ENCODE peak calls at places on chromosomes 1 and 21, in seven cellular contexts. R is stomach; C is prostate gland; P is sigmoid colon; H is astrocyte of the cerebellum; O is psoas muscle; K is naive thymus-derived CD4-positive, alpha-beta T cell. E is an unnamed sample.

GRCh38 chr1:28235746-28236655 is at the start of gene ATP5IF1:
- DNase-seq in K (peak), H (peak), C (peak), R (peak), O (peak), P (peak), E (peak)

GRCh38 chr1:212062832-212063438 is 27.4 kb downstream of the DTL start:
- DNase-seq in O (no peak), C (no peak), R (no peak), P (no peak), K (peak), H (peak), E (peak)

GRCh38 chr1:230936475-230936874 is 42.2 kb downstream of the TTC13 start:
- DNase-seq in O (no peak), H (no peak), C (no peak), P (no peak), K (no peak), R (no peak), E (no peak)

GRCh38 chr1:220786337-220787068 is at the start of gene MTARC1:
- DNase-seq in P (peak), O (peak), C (peak), R (peak), H (no peak), K (no peak), E (no peak)

GRCh38 chr1:8822383-8823294 is 5.2 kb upstream of the RERE start:
- DNase-seq in C (no peak), O (no peak), R (peak), H (no peak), K (no peak), P (no peak), E (peak)

GRCh38 chr1:223411309-223411708 is 18.1 kb downstream of the CCDC185 start:
- DNase-seq in C (no peak), K (no peak), O (no peak), P (no peak), H (peak), R (no peak), E (no peak)

GRCh38 chr1:89721351-89721750 is 88.4 kb downstream of the LRRC8C start:
- DNase-seq in C (no peak), O (no peak), R (no peak), P (no peak), H (no peak), K (no peak), E (no peak)

GRCh38 chr1:19086176-19086875 is 123.7 kb downstream of the UBR4 start:
- DNase-seq in P (no peak), R (peak), C (peak), H (no peak), O (peak), K (no peak), E (no peak)

GRCh38 chr21:44298301-44298700 is 1.6 kb upstream of the PFKL start:
- DNase-seq in R (no peak), H (no peak), C (no peak), O (no peak), P (no peak), K (no peak), E (no peak)

GRCh38 chr1:187237542-187237941 is 408.8 kb downstream of the PLA2G4A start:
- DNase-seq in K (no peak), O (no peak), P (no peak), H (no peak), R (no peak), C (no peak), E (no peak)

GRCh38 chr1:60989745-60990718 is 92.3 kb upstream of the NFIA start:
- DNase-seq in H (peak), K (no peak), O (peak), R (no peak), C (no peak), P (peak), E (peak)

GRCh38 chr1:215888159-215888558 is 321.1 kb downstream of the KCTD3 start:
- DNase-seq in R (no peak), C (no peak), K (no peak), O (no peak), H (no peak), P (no peak), E (no peak)

GRCh38 chr1:1573843-1574720 is 581 bp downstream of the SSU72 start:
- DNase-seq in P (peak), H (peak), C (peak), R (no peak), K (no peak), O (peak), E (no peak)

GRCh38 chr1:16922885-16923431 is 1.2 kb downstream of the CROCC start:
- DNase-seq in P (no peak), R (no peak), H (no peak), O (peak), C (no peak), K (no peak), E (no peak)

GRCh38 chr1:7424352-7424890 is 346.7 kb upstream of the VAMP3 start:
- DNase-seq in H (no peak), O (no peak), R (no peak), P (peak), C (no peak), K (no peak), E (peak)

GRCh38 chr1:2564815-2565415 is 8.7 kb downstream of the TNFRSF14 start:
- DNase-seq in R (no peak), K (no peak), O (no peak), P (no peak), C (no peak), H (no peak), E (no peak)

DNA sequence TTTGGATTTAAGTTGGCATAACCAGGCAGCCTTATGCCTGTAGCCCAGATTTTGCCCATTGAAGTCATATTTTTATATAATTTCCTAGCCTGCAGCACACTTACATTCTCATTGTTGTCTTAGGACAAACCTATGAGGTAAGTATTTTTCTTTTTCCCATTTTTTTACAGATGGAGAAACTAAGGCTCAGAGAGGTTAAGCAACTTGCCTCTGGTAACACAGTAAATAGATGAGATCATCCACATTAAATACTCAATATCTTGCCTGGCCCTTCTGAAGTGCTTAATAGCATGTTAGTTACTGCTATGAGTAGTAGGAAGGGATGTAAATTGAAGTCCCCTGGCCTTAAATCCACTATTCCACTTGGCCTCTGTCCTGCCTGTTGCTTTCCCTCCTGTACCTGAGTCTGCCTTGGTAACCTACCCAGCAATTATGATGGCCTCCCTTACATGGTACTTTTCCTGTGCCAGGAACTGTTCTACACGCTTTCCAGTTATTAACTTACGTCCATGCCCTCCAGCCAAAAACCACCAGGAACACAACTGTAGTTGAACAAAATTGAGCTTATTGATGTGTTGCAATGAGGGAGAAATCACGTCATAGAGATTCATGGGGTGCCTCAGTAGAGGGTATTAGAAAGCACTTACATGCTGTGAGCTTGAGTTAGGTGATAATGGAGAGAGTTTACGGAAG is 111.6 kb upstream of the FGGY start:
- DNase-seq in H (no peak), O (no peak), P (no peak), C (no peak), R (no peak), K (no peak), E (no peak)
- H3K4me3 ChIP-seq in H (no peak), O (no peak), P (no peak), C (no peak), R (no peak), K (no peak), E (no peak)

GRCh38 chr1:171841931-171842723 is 829 bp downstream of the DNM3 start:
- DNase-seq in O (peak), C (no peak), H (no peak), P (peak), R (no peak), K (peak), E (no peak)
- H3K4me3 ChIP-seq in O (peak), C (peak), H (peak), P (peak), R (peak), K (peak), E (peak)

GRCh38 chr1:234316486-234316885 is 56.8 kb upstream of the COA6 start:
- DNase-seq in K (no peak), O (no peak), C (no peak), R (no peak), P (no peak), H (no peak), E (no peak)
- H3K4me3 ChIP-seq in K (no peak), O (no peak), C (no peak), R (no peak), P (no peak), H (no peak), E (no peak)

GRCh38 chr1:198530964-198531363 is 9.5 kb downstream of the ATP6V1G3 start:
- DNase-seq in H (no peak), O (no peak), P (no peak), R (no peak), C (no peak), K (no peak), E (no peak)
- H3K4me3 ChIP-seq in H (no peak), O (no peak), P (no peak), R (no peak), C (no peak), K (no peak), E (no peak)

GRCh38 chr1:147169840-147170674 is 2.2 kb downstream of the PRKAB2 start:
- DNase-seq in K (no peak), C (no peak), R (no peak), P (no peak), H (no peak), O (no peak), E (no peak)
- H3K4me3 ChIP-seq in K (no peak), C (no peak), R (peak), P (peak), H (peak), O (peak), E (peak)

GRCh38 chr1:85577421-85578320 is 2.9 kb upstream of the CCN1 start:
- DNase-seq in P (peak), O (peak), H (no peak), C (no peak), K (no peak), R (no peak), E (peak)

GRCh38 chr1:85579619-85580018 is 942 bp upstream of the CCN1 start:
- DNase-seq in K (no peak), R (no peak), H (peak), O (peak), P (peak), C (no peak), E (no peak)

GRCh38 chr1:85576642-85577420 is 3.7 kb upstream of the CCN1 start:
- DNase-seq in P (peak), O (peak), C (peak), H (no peak), K (no peak), R (peak), E (peak)

GRCh38 chr1:85580046-85580411 is 532 bp upstream of the CCN1 start:
- DNase-seq in O (peak), R (no peak), H (peak), K (no peak), C (peak), P (peak), E (peak)

DNA sequence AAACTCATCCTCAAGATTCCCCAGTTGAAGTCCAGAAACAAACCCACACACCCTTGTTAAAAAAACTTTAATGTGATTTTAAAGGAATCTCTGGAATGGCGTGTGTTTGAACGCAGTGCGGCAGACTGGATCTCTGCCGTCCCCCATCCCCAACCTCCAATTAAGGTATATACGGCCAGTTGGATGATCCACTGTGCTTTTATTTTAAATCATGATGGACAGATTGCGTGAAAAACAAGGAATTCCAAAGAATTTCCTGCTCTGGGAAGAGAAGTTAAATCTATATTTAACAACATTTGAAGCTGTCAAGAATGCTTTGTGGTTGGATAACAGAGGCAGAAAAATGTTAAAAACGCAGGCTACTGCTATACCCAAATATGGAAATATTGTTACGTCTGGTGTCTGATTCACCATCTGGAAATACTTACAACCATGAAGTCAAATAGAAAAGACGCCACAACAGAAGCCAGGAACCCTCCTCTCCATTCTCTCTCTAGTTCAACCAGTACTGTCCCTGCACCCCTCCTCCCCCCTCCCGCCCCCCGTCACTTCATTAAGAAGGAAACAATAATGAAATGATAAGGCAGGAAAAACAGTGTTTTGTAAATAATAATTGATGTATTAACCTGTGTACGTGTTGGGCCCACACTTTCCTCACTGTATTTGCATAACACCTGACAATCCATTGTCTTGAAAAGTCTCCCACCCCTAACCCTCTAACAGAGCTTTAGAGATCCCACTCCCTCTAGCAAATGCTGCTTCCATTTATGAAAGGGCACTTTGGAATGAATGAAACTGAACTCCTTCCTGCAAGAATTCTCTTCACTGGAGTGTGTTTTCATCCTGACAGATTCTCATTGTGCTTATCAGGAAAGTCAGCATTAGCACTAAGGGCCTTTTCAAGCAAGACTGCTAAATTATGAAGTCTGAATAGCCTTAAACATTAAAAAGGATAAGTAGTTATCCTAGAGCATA is 2.0 kb upstream of the CCN1 start:
- DNase-seq in R (no peak), C (no peak), O (no peak), P (no peak), K (no peak), H (peak), E (peak)
- H3K4me3 ChIP-seq in R (peak), C (peak), O (peak), P (peak), K (no peak), H (peak), E (peak)

DNA sequence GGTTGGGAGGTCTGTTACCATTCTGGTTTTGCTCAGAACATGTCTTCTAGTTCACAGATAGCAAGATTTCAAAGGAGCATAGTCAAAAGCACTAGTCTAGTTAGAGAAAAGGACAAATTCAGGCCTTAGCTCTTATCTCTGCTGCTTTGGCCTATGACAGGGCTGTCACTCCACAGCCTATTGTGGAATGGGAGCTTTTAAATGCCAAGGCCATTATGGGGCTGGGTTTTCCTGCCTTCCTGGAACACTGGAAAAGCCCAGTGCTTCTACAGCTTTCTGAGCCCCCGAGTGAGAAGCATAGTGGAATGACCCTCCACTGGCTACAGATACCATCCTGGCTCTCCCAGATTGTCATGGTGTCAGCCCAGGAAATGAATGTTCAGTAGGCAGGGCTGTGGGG is 9.3 kb downstream of the MTFR1L start:
- DNase-seq in P (no peak), O (no peak), C (no peak), H (no peak), K (no peak), R (no peak), E (no peak)
- H3K4me3 ChIP-seq in P (no peak), O (no peak), C (no peak), H (no peak), K (no peak), R (no peak), E (no peak)

E was measured in skeletal muscle cell.